ENCODE peak calls at places on chromosomes 7 and 10, in six cellular contexts. One of them, this sample, is unnamed.
A peak's percentile ranks its signal among the peaks of the same experiment; 100 is the strongest.

GRCh38 chr10:13865758-13866491 is 279.2 kb downstream of the PRPF18 start:
- DNase-seq in neural crest cell: peak; percentile 15
- DNase-seq in hepatocyte: no peak
- DNase-seq in cardiac muscle cell: peak; percentile 63
- DNase-seq in fibroblast of villous mesenchyme: peak; percentile 74
- DNase-seq in left lung: no peak
- DNase-seq in this sample: no peak

GRCh38 chr7:128938524-128939074 is 872 bp downstream of the IRF5 start:
- DNase-seq in left lung: peak; percentile 90
- DNase-seq in neural crest cell: no peak
- DNase-seq in fibroblast of villous mesenchyme: no peak
- DNase-seq in hepatocyte: no peak
- DNase-seq in cardiac muscle cell: no peak
- DNase-seq in this sample: no peak

GRCh38 chr7:134826105-134826504 is 46.7 kb downstream of the CALD1 start:
- DNase-seq in fibroblast of villous mesenchyme: peak; percentile 94
- DNase-seq in cardiac muscle cell: peak; percentile 93
- DNase-seq in left lung: no peak
- DNase-seq in neural crest cell: no peak
- DNase-seq in hepatocyte: no peak
- DNase-seq in this sample: no peak

GRCh38 chr10:71753091-71753959 is 20.0 kb downstream of the VSIR start:
- DNase-seq in fibroblast of villous mesenchyme: no peak
- DNase-seq in left lung: no peak
- DNase-seq in hepatocyte: peak; percentile 50
- DNase-seq in neural crest cell: no peak
- DNase-seq in cardiac muscle cell: no peak
- DNase-seq in this sample: no peak

GRCh38 chr10:15504101-15504840 is 133.2 kb upstream of the FAM171A1 start:
- DNase-seq in left lung: no peak
- DNase-seq in fibroblast of villous mesenchyme: peak; percentile 30
- DNase-seq in neural crest cell: no peak
- DNase-seq in hepatocyte: no peak
- DNase-seq in cardiac muscle cell: peak; percentile 52
- DNase-seq in this sample: no peak

GRCh38 chr7:93178213-93178612 is 30.0 kb upstream of the SAMD9L start:
- DNase-seq in neural crest cell: no peak
- DNase-seq in cardiac muscle cell: peak; percentile 41
- DNase-seq in fibroblast of villous mesenchyme: no peak
- DNase-seq in hepatocyte: no peak
- DNase-seq in left lung: no peak
- DNase-seq in this sample: no peak

GRCh38 chr7:127680983-127681382 is 29.0 kb downstream of the SND1 start:
- DNase-seq in fibroblast of villous mesenchyme: no peak
- DNase-seq in hepatocyte: no peak
- DNase-seq in cardiac muscle cell: no peak
- DNase-seq in neural crest cell: no peak
- DNase-seq in left lung: no peak
- DNase-seq in this sample: no peak

GRCh38 chr7:111148134-111148533 is 57.2 kb downstream of the LRRN3 start:
- DNase-seq in hepatocyte: no peak
- DNase-seq in cardiac muscle cell: no peak
- DNase-seq in fibroblast of villous mesenchyme: no peak
- DNase-seq in neural crest cell: no peak
- DNase-seq in left lung: no peak
- DNase-seq in this sample: no peak

GRCh38 chr10:14371616-14372015 is 40.9 kb upstream of the FRMD4A start:
- DNase-seq in cardiac muscle cell: no peak
- DNase-seq in fibroblast of villous mesenchyme: no peak
- DNase-seq in hepatocyte: no peak
- DNase-seq in neural crest cell: no peak
- DNase-seq in left lung: no peak
- DNase-seq in this sample: no peak

GRCh38 chr10:132721725-132722124 is 64.2 kb downstream of the NKX6-2 start:
- DNase-seq in hepatocyte: peak; percentile 31
- DNase-seq in left lung: no peak
- DNase-seq in cardiac muscle cell: no peak
- DNase-seq in neural crest cell: no peak
- DNase-seq in fibroblast of villous mesenchyme: peak; percentile 57
- DNase-seq in this sample: no peak

GRCh38 chr10:79112898-79113431 is 44.2 kb downstream of the ZMIZ1 start:
- DNase-seq in left lung: no peak
- DNase-seq in neural crest cell: no peak
- DNase-seq in cardiac muscle cell: peak; percentile 60
- DNase-seq in fibroblast of villous mesenchyme: peak; percentile 81
- DNase-seq in hepatocyte: peak; percentile 41
- DNase-seq in this sample: no peak

GRCh38 chr7:16345979-16346958 is 75.1 kb downstream of the CRPPA start:
- DNase-seq in neural crest cell: no peak
- DNase-seq in left lung: no peak
- DNase-seq in hepatocyte: no peak
- DNase-seq in fibroblast of villous mesenchyme: peak; percentile 69
- DNase-seq in cardiac muscle cell: peak; percentile 82
- DNase-seq in this sample: no peak

GRCh38 chr10:48943096-48943495 is 3.5 kb upstream of the LRRC18 start:
- DNase-seq in cardiac muscle cell: no peak
- DNase-seq in fibroblast of villous mesenchyme: no peak
- DNase-seq in left lung: no peak
- DNase-seq in neural crest cell: no peak
- DNase-seq in hepatocyte: no peak
- DNase-seq in this sample: no peak

GRCh38 chr10:42732266-42732665 is 50.3 kb upstream of the BMS1 start:
- DNase-seq in cardiac muscle cell: no peak
- DNase-seq in left lung: no peak
- DNase-seq in hepatocyte: no peak
- DNase-seq in fibroblast of villous mesenchyme: no peak
- DNase-seq in neural crest cell: no peak
- DNase-seq in this sample: no peak

GRCh38 chr10:33136271-33136670 is 178.2 kb upstream of the ITGB1 start:
- DNase-seq in hepatocyte: no peak
- DNase-seq in cardiac muscle cell: peak; percentile 57
- DNase-seq in fibroblast of villous mesenchyme: peak; percentile 44
- DNase-seq in neural crest cell: no peak
- DNase-seq in left lung: no peak
- DNase-seq in this sample: no peak

GRCh38 chr10:48194830-48195229 is 79.7 kb downstream of the FRMPD2 start:
- DNase-seq in left lung: no peak
- DNase-seq in cardiac muscle cell: no peak
- DNase-seq in hepatocyte: peak; percentile 73
- DNase-seq in fibroblast of villous mesenchyme: no peak
- DNase-seq in neural crest cell: no peak
- DNase-seq in this sample: no peak

GRCh38 chr7:87648316-87648715 is 20.1 kb downstream of the RUNDC3B start:
- DNase-seq in left lung: no peak
- DNase-seq in hepatocyte: no peak
- DNase-seq in fibroblast of villous mesenchyme: no peak
- DNase-seq in neural crest cell: no peak
- DNase-seq in cardiac muscle cell: no peak
- DNase-seq in this sample: no peak

GRCh38 chr10:77493851-77494788 is 143.5 kb downstream of the KCNMA1 start:
- DNase-seq in cardiac muscle cell: peak; percentile 62
- DNase-seq in left lung: no peak
- DNase-seq in fibroblast of villous mesenchyme: peak; percentile 67
- DNase-seq in hepatocyte: peak; percentile 36
- DNase-seq in neural crest cell: peak; percentile 14
- DNase-seq in this sample: no peak

GRCh38 chr7:135147899-135148721 is at the start of gene TMEM140:
- DNase-seq in hepatocyte: peak; percentile 76
- DNase-seq in cardiac muscle cell: peak; percentile 71
- DNase-seq in left lung: no peak
- DNase-seq in neural crest cell: no peak
- DNase-seq in fibroblast of villous mesenchyme: peak; percentile 91
- DNase-seq in this sample: no peak

GRCh38 chr7:97064972-97065587 is 40.4 kb upstream of the DLX5 start:
- DNase-seq in hepatocyte: peak; percentile 75
- DNase-seq in cardiac muscle cell: peak; percentile 68
- DNase-seq in left lung: no peak
- DNase-seq in fibroblast of villous mesenchyme: peak; percentile 56
- DNase-seq in neural crest cell: peak; percentile 14
- DNase-seq in this sample: no peak

GRCh38 chr10:79068203-79068561 is 584 bp upstream of the ZMIZ1 start:
- DNase-seq in cardiac muscle cell: peak; percentile 34
- DNase-seq in left lung: peak; percentile 84
- DNase-seq in fibroblast of villous mesenchyme: no peak
- DNase-seq in hepatocyte: peak; percentile 48
- DNase-seq in neural crest cell: no peak
- DNase-seq in this sample: peak; percentile 43

GRCh38 chr10:71692598-71693307 is 26.8 kb downstream of the C10orf105 start:
- DNase-seq in hepatocyte: no peak
- DNase-seq in fibroblast of villous mesenchyme: no peak
- DNase-seq in neural crest cell: no peak
- DNase-seq in left lung: no peak
- DNase-seq in cardiac muscle cell: no peak
- DNase-seq in this sample: no peak

GRCh38 chr10:124211921-124212320 is 118.5 kb upstream of the CHST15 start:
- DNase-seq in fibroblast of villous mesenchyme: peak; percentile 69
- DNase-seq in left lung: no peak
- DNase-seq in neural crest cell: no peak
- DNase-seq in cardiac muscle cell: peak; percentile 20
- DNase-seq in hepatocyte: no peak
- DNase-seq in this sample: no peak

GRCh38 chr10:17233534-17233933 is 5.5 kb downstream of the VIM start:
- DNase-seq in left lung: no peak
- DNase-seq in hepatocyte: no peak
- DNase-seq in fibroblast of villous mesenchyme: no peak
- DNase-seq in cardiac muscle cell: peak; percentile 72
- DNase-seq in neural crest cell: no peak
- DNase-seq in this sample: no peak

GRCh38 chr7:99036531-99037175 is 107.3 kb downstream of the SMURF1 start:
- DNase-seq in neural crest cell: peak; percentile 33
- DNase-seq in fibroblast of villous mesenchyme: peak; percentile 18
- DNase-seq in left lung: no peak
- DNase-seq in cardiac muscle cell: peak; percentile 60
- DNase-seq in hepatocyte: peak; percentile 34
- DNase-seq in this sample: no peak

GRCh38 chr7:15914611-15915010 is 228.1 kb upstream of the MEOX2 start:
- DNase-seq in hepatocyte: no peak
- DNase-seq in cardiac muscle cell: no peak
- DNase-seq in neural crest cell: no peak
- DNase-seq in fibroblast of villous mesenchyme: no peak
- DNase-seq in left lung: no peak
- DNase-seq in this sample: no peak

GRCh38 chr7:85770332-85770731 is 583.5 kb upstream of the SEMA3D start:
- DNase-seq in neural crest cell: no peak
- DNase-seq in hepatocyte: no peak
- DNase-seq in fibroblast of villous mesenchyme: peak; percentile 59
- DNase-seq in cardiac muscle cell: no peak
- DNase-seq in left lung: no peak
- DNase-seq in this sample: no peak

GRCh38 chr10:50988792-50989191 is 85.5 kb upstream of the PRKG1 start:
- DNase-seq in neural crest cell: no peak
- DNase-seq in left lung: no peak
- DNase-seq in hepatocyte: peak; percentile 13
- DNase-seq in fibroblast of villous mesenchyme: peak; percentile 64
- DNase-seq in cardiac muscle cell: peak; percentile 64
- DNase-seq in this sample: no peak

GRCh38 chr10:50981904-50982303 is 92.4 kb upstream of the PRKG1 start:
- DNase-seq in fibroblast of villous mesenchyme: no peak
- DNase-seq in left lung: no peak
- DNase-seq in neural crest cell: no peak
- DNase-seq in cardiac muscle cell: no peak
- DNase-seq in hepatocyte: no peak
- DNase-seq in this sample: no peak

GRCh38 chr10:50981385-50981784 is 92.9 kb upstream of the PRKG1 start:
- DNase-seq in hepatocyte: no peak
- DNase-seq in neural crest cell: no peak
- DNase-seq in left lung: no peak
- DNase-seq in cardiac muscle cell: no peak
- DNase-seq in fibroblast of villous mesenchyme: no peak
- DNase-seq in this sample: no peak

GRCh38 chr10:50987934-50988333 is 86.4 kb upstream of the PRKG1 start:
- DNase-seq in neural crest cell: no peak
- DNase-seq in fibroblast of villous mesenchyme: no peak
- DNase-seq in hepatocyte: no peak
- DNase-seq in cardiac muscle cell: no peak
- DNase-seq in left lung: no peak
- DNase-seq in this sample: no peak

GRCh38 chr10:50982989-50983388 is 91.3 kb upstream of the PRKG1 start:
- DNase-seq in hepatocyte: no peak
- DNase-seq in cardiac muscle cell: no peak
- DNase-seq in fibroblast of villous mesenchyme: no peak
- DNase-seq in left lung: no peak
- DNase-seq in neural crest cell: no peak
- DNase-seq in this sample: no peak
- TF ChIP-seq CTCF in hepatocyte: no peak
- TF ChIP-seq CTCF in cardiac muscle cell: no peak
- TF ChIP-seq CTCF in fibroblast of villous mesenchyme: no peak
- TF ChIP-seq CTCF in left lung: no peak
- TF ChIP-seq CTCF in neural crest cell: no peak
- TF ChIP-seq CTCF in this sample: no peak

GRCh38 chr10:25206693-25207414 is 32.1 kb downstream of the GPR158 start:
- DNase-seq in fibroblast of villous mesenchyme: no peak
- DNase-seq in neural crest cell: no peak
- DNase-seq in hepatocyte: no peak
- DNase-seq in cardiac muscle cell: peak; percentile 11
- DNase-seq in left lung: no peak
- DNase-seq in this sample: no peak
- TF ChIP-seq CTCF in fibroblast of villous mesenchyme: no peak
- TF ChIP-seq CTCF in neural crest cell: no peak
- TF ChIP-seq CTCF in hepatocyte: no peak
- TF ChIP-seq CTCF in cardiac muscle cell: no peak
- TF ChIP-seq CTCF in left lung: no peak
- TF ChIP-seq CTCF in this sample: no peak

DNA sequence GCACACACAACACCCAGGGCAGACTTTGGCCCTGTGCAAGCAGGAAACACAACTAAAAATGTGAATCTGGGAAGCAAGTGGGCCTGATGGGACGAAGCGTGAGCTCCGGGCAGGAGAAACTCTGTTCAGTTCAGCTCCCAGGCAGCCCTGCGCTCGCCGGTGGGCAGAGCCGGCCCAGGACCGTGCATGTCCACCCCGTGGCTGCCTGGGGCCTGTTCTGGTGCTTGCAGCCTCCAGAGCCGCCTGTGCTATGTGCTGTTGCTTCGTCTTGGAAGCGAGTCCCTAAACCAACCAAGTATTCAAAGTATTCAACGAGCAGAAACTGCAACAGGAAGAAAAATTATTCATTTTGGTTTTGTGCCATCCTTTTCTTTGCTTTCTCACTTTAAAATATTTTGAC is 45.9 kb downstream of the VIPR2 start:
- DNase-seq in hepatocyte: peak; percentile 33
- DNase-seq in fibroblast of villous mesenchyme: no peak
- DNase-seq in cardiac muscle cell: no peak
- DNase-seq in neural crest cell: no peak
- DNase-seq in left lung: peak; percentile 70
- DNase-seq in this sample: no peak
- TF ChIP-seq CTCF in hepatocyte: no peak
- TF ChIP-seq CTCF in fibroblast of villous mesenchyme: no peak
- TF ChIP-seq CTCF in cardiac muscle cell: no peak
- TF ChIP-seq CTCF in neural crest cell: no peak
- TF ChIP-seq CTCF in left lung: no peak
- TF ChIP-seq CTCF in this sample: no peak

DNA sequence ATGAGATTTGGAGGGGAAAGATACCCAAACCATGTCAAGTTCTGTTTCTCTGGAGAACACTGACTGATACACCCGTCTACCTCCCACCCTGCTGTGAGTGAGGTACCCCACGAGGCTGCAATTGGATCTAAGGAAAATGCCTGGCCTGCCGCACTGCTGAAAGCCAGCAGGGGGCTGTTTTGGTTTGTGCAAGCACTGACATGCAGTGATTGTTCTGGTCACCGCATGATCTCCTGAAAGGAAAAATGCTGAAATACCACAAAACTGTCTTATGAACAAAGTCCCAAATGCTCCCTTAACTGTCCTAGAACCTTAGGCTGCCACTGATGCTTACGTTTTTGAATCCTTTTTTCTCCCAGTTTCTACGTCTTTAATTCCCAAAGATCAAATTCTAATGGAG is 132.7 kb downstream of the JCAD start:
- DNase-seq in left lung: no peak
- DNase-seq in neural crest cell: peak; percentile 22
- DNase-seq in cardiac muscle cell: peak; percentile 81
- DNase-seq in hepatocyte: peak; percentile 39
- DNase-seq in fibroblast of villous mesenchyme: peak; percentile 70
- DNase-seq in this sample: no peak
- TF ChIP-seq CTCF in left lung: peak; percentile 34
- TF ChIP-seq CTCF in neural crest cell: peak; percentile 56
- TF ChIP-seq CTCF in cardiac muscle cell: peak; percentile 85
- TF ChIP-seq CTCF in hepatocyte: peak; percentile 36
- TF ChIP-seq CTCF in fibroblast of villous mesenchyme: peak; percentile 91
- TF ChIP-seq CTCF in this sample: peak; percentile 51

This sample was measured in progenitor cell of endocrine pancreas.